ENCODE peak calls at places on chromosomes 6 and 20, in four cellular contexts. U, M, R and E are unnamed samples.

GRCh38 chr20:4814696-4815252 is 93.1 kb downstream of the PRND start:
- DNase-seq in U (no peak), M (peak; percentile 78), R (peak; percentile 58), E (peak; percentile 76)

GRCh38 chr6:11868392-11868791 is 89.8 kb upstream of the ADTRP start:
- DNase-seq in U (no peak), M (no peak), R (no peak), E (no peak)

GRCh38 chr6:101114703-101115102 is 233.6 kb upstream of the ASCC3 start:
- DNase-seq in U (peak; percentile 69), M (no peak), R (no peak), E (peak; percentile 11)

GRCh38 chr6:72552938-72553337 is 68.9 kb upstream of the KCNQ5 start:
- DNase-seq in U (peak; percentile 71), M (no peak), R (no peak), E (no peak)

GRCh38 chr20:44017905-44018683 is 103.4 kb downstream of the TOX2 start:
- DNase-seq in U (peak; percentile 88), M (no peak), R (peak; percentile 90), E (no peak)

GRCh38 chr6:33724281-33725023 is 13.0 kb upstream of the UQCC2 start:
- DNase-seq in U (no peak), M (no peak), R (no peak), E (no peak)

GRCh38 chr20:36162272-36162966 is 7.9 kb downstream of the EPB41L1 start:
- DNase-seq in U (no peak), M (no peak), R (peak; percentile 45), E (no peak)

GRCh38 chr20:45798935-45799642 is 7.3 kb downstream of the DNTTIP1 start:
- DNase-seq in U (peak; percentile 43), M (no peak), R (peak; percentile 72), E (peak; percentile 71)

GRCh38 chr20:64196831-64197418 is 32.7 kb downstream of the MYT1 start:
- DNase-seq in U (no peak), M (no peak), R (no peak), E (no peak)

GRCh38 chr6:168264593-168265335 is 54.8 kb downstream of the DACT2 start:
- DNase-seq in U (no peak), M (no peak), R (no peak), E (no peak)

GRCh38 chr6:18415671-18416340 is 28.7 kb downstream of the RNF144B start:
- DNase-seq in U (no peak), M (no peak), R (no peak), E (no peak)

GRCh38 chr6:56771189-56771588 is 128.5 kb upstream of the DST start:
- DNase-seq in U (peak; percentile 40), M (no peak), R (no peak), E (no peak)

GRCh38 chr20:32319100-32319499 is 39.0 kb upstream of the ASXL1 start:
- DNase-seq in U (no peak), M (peak; percentile 44), R (peak; percentile 4), E (no peak)

GRCh38 chr20:60139663-60140446 is 181.6 kb downstream of the CDH26 start:
- DNase-seq in U (no peak), M (no peak), R (no peak), E (no peak)

GRCh38 chr6:13881621-13882165 is 43.1 kb upstream of the RNF182 start:
- DNase-seq in U (no peak), M (no peak), R (no peak), E (no peak)

GRCh38 chr20:41204304-41205265 is 67.2 kb downstream of the PLCG1 start:
- DNase-seq in U (no peak), M (no peak), R (no peak), E (no peak)

GRCh38 chr20:14142964-14143627 is 147.8 kb downstream of the MACROD2 start:
- DNase-seq in U (no peak), M (no peak), R (no peak), E (no peak)

GRCh38 chr6:18090349-18090786 is 32.1 kb downstream of the NHLRC1 start:
- DNase-seq in U (no peak), M (no peak), R (no peak), E (no peak)

GRCh38 chr20:49712918-49713778 is 530 bp downstream of the B4GALT5 start:
- DNase-seq in U (peak; percentile 27), M (no peak), R (peak; percentile 64), E (peak; percentile 59)

GRCh38 chr6:137025786-137026730 is 18.7 kb downstream of the IL20RA start:
- DNase-seq in U (no peak), M (no peak), R (peak; percentile 50), E (no peak)

GRCh38 chr6:115838763-115839401 is 221.8 kb downstream of the FRK start:
- DNase-seq in U (peak; percentile 9), M (no peak), R (peak; percentile 21), E (peak; percentile 49)

GRCh38 chr20:10639051-10639761 is 34.6 kb downstream of the JAG1 start:
- DNase-seq in U (no peak), M (no peak), R (no peak), E (no peak)

GRCh38 chr20:61907081-61907891 is 158.4 kb downstream of the TAF4 start:
- DNase-seq in U (no peak), M (no peak), R (no peak), E (no peak)

GRCh38 chr6:74871757-74872156 is 334.1 kb downstream of the COL12A1 start:
- DNase-seq in U (no peak), M (no peak), R (no peak), E (no peak)